ENCODE peak calls at places on chromosomes 2 and 18, in eight cellular contexts. Z, Y, X, J, A, I, B and V are unnamed samples.

GRCh38 chr2:1569879-1570450 is 156.7 kb downstream of the TPO start:
- DNase-seq in Z (peak), Y (peak), X (no peak), J (no peak), A (no peak), I (no peak), B (no peak), V (no peak)

GRCh38 chr2:197052371-197052770 is 125.9 kb upstream of the PGAP1 start:
- DNase-seq in Z (no peak), Y (no peak), X (no peak), J (no peak), A (no peak), I (no peak), B (no peak), V (no peak)

GRCh38 chr18:48676756-48677368 is 138.0 kb downstream of the CTIF start:
- DNase-seq in Z (peak), Y (peak), X (peak), J (peak), A (no peak), I (peak), B (peak), V (peak)

GRCh38 chr2:9086465-9086864 is 83.0 kb upstream of the MBOAT2 start:
- DNase-seq in Z (no peak), Y (no peak), X (no peak), J (no peak), A (no peak), I (no peak), B (no peak), V (no peak)

GRCh38 chr2:113070606-113070975 is 2.8 kb downstream of the IL1F10 start:
- DNase-seq in Z (no peak), Y (no peak), X (no peak), J (no peak), A (no peak), I (no peak), B (no peak), V (no peak)

GRCh38 chr18:61664413-61665084 is 228.3 kb downstream of the RNF152 start:
- DNase-seq in Z (no peak), Y (no peak), X (no peak), J (no peak), A (no peak), I (no peak), B (no peak), V (no peak)

GRCh38 chr2:167955264-167955906 is 292.0 kb downstream of the STK39 start:
- DNase-seq in Z (no peak), Y (no peak), X (no peak), J (no peak), A (no peak), I (no peak), B (no peak), V (no peak)

GRCh38 chr2:20050712-20051517 is 513 bp downstream of the LAPTM4A start:
- DNase-seq in Z (peak), Y (peak), X (peak), J (peak), A (peak), I (peak), B (peak), V (peak)

GRCh38 chr2:120956486-120957156 is 221.0 kb downstream of the GLI2 start:
- DNase-seq in Z (no peak), Y (no peak), X (no peak), J (no peak), A (no peak), I (no peak), B (no peak), V (no peak)

GRCh38 chr2:155145758-155146229 is 447.3 kb downstream of the KCNJ3 start:
- DNase-seq in Z (no peak), Y (no peak), X (peak), J (no peak), A (no peak), I (no peak), B (no peak), V (no peak)

GRCh38 chr2:233828546-233829192 is 25.7 kb downstream of the HJURP start:
- DNase-seq in Z (peak), Y (no peak), X (no peak), J (no peak), A (no peak), I (no peak), B (no peak), V (no peak)

GRCh38 chr18:42211201-42211600 is 256.2 kb downstream of the PIK3C3 start:
- DNase-seq in Z (no peak), Y (no peak), X (no peak), J (no peak), A (no peak), I (no peak), B (no peak), V (no peak)

GRCh38 chr2:26013668-26014067 is 20.2 kb upstream of the RAB10 start:
- DNase-seq in Z (no peak), Y (no peak), X (no peak), J (no peak), A (no peak), I (no peak), B (no peak), V (no peak)

GRCh38 chr2:227464356-227464755 is 7.6 kb upstream of the AGFG1 start:
- DNase-seq in Z (no peak), Y (no peak), X (no peak), J (no peak), A (no peak), I (no peak), B (no peak), V (no peak)

GRCh38 chr2:201768918-201769317 is 11.8 kb downstream of the ALS2 start:
- DNase-seq in Z (no peak), Y (no peak), X (no peak), J (no peak), A (no peak), I (no peak), B (no peak), V (no peak)

GRCh38 chr2:25381502-25381901 is 39.8 kb upstream of the DNMT3A start:
- DNase-seq in Z (peak), Y (peak), X (no peak), J (no peak), A (peak), I (no peak), B (no peak), V (no peak)

GRCh38 chr2:84697895-84698294 is 181.6 kb downstream of the DNAH6 start:
- DNase-seq in Z (no peak), Y (no peak), X (no peak), J (no peak), A (no peak), I (no peak), B (peak), V (no peak)

GRCh38 chr2:64699712-64700111 is 46.0 kb upstream of the SERTAD2 start:
- DNase-seq in Z (no peak), Y (no peak), X (no peak), J (no peak), A (no peak), I (no peak), B (no peak), V (peak)

GRCh38 chr18:63505566-63506335 is 29.0 kb downstream of the SERPINB5 start:
- DNase-seq in Z (no peak), Y (peak), X (peak), J (peak), A (no peak), I (no peak), B (peak), V (peak)

GRCh38 chr2:218993345-218994315 is at the start of gene CRYBA2:
- DNase-seq in Z (no peak), Y (no peak), X (peak), J (no peak), A (no peak), I (no peak), B (no peak), V (no peak)

GRCh38 chr18:9876867-9877654 is 8.7 kb upstream of the TXNDC2 start:
- DNase-seq in Z (no peak), Y (peak), X (no peak), J (peak), A (no peak), I (no peak), B (peak), V (peak)

GRCh38 chr18:292271-292670 is 24.4 kb upstream of the THOC1 start:
- DNase-seq in Z (no peak), Y (no peak), X (no peak), J (no peak), A (no peak), I (no peak), B (no peak), V (no peak)

GRCh38 chr2:177711472-177712276 is 319.1 kb downstream of the AGPS start:
- DNase-seq in Z (no peak), Y (no peak), X (no peak), J (no peak), A (no peak), I (no peak), B (no peak), V (no peak)

GRCh38 chr2:201699384-201699783 is 940 bp upstream of the MPP4 start:
- DNase-seq in Z (no peak), Y (no peak), X (no peak), J (no peak), A (no peak), I (no peak), B (no peak), V (no peak)

GRCh38 chr2:113324684-113325160 is 46.0 kb upstream of the PAX8 start:
- DNase-seq in Z (no peak), Y (peak), X (peak), J (peak), A (no peak), I (peak), B (peak), V (no peak)

GRCh38 chr2:184272040-184272439 is 326.3 kb upstream of the ZNF804A start:
- DNase-seq in Z (no peak), Y (no peak), X (no peak), J (no peak), A (no peak), I (no peak), B (no peak), V (no peak)

GRCh38 chr2:145091011-145091744 is 571.3 kb upstream of the ZEB2 start:
- DNase-seq in Z (no peak), Y (no peak), X (no peak), J (no peak), A (no peak), I (no peak), B (no peak), V (no peak)

GRCh38 chr2:201470821-201471731 is 19.5 kb downstream of the STRADB start:
- DNase-seq in Z (no peak), Y (no peak), X (no peak), J (no peak), A (no peak), I (no peak), B (no peak), V (no peak)

GRCh38 chr2:74548919-74549684 is 4.6 kb downstream of the LOXL3 start:
- DNase-seq in Z (peak), Y (peak), X (peak), J (no peak), A (no peak), I (peak), B (peak), V (peak)

GRCh38 chr18:62179213-62179612 is 7.6 kb downstream of the PIGN start:
- DNase-seq in Z (no peak), Y (no peak), X (no peak), J (no peak), A (no peak), I (no peak), B (no peak), V (no peak)

GRCh38 chr2:89850881-89851582 is 1159.6 kb downstream of the RPIA start:
- DNase-seq in Z (no peak), Y (no peak), X (no peak), J (no peak), A (no peak), I (no peak), B (no peak), V (no peak)

GRCh38 chr18:26640541-26640940 is 92.2 kb upstream of the KCTD1 start:
- DNase-seq in Z (no peak), Y (no peak), X (no peak), J (no peak), A (no peak), I (no peak), B (no peak), V (no peak)

GRCh38 chr2:177547122-177547521 is 154.5 kb downstream of the AGPS start:
- DNase-seq in Z (no peak), Y (no peak), X (no peak), J (no peak), A (no peak), I (no peak), B (no peak), V (no peak)

GRCh38 chr2:113175101-113175628 is 1.4 kb downstream of the PSD4 start:
- DNase-seq in Z (no peak), Y (no peak), X (peak), J (no peak), A (no peak), I (peak), B (no peak), V (peak)

GRCh38 chr2:71749671-71750101 is 296.3 kb downstream of the DYSF start:
- DNase-seq in Z (no peak), Y (no peak), X (no peak), J (no peak), A (no peak), I (no peak), B (no peak), V (no peak)

GRCh38 chr2:129712586-129712985 is 266.9 kb upstream of the RAB6C start:
- DNase-seq in Z (no peak), Y (no peak), X (no peak), J (no peak), A (no peak), I (no peak), B (no peak), V (no peak)

GRCh38 chr2:138818479-138818878 is 38.3 kb upstream of the NXPH2 start:
- DNase-seq in Z (no peak), Y (no peak), X (no peak), J (no peak), A (no peak), I (no peak), B (no peak), V (no peak)

GRCh38 chr2:45821558-45822271 is 170.2 kb downstream of the PRKCE start:
- DNase-seq in Z (peak), Y (peak), X (peak), J (peak), A (peak), I (peak), B (peak), V (no peak)
- TF ChIP-seq POLR2A in Z (no peak), Y (no peak), X (no peak), J (no peak), A (no peak), I (no peak), B (no peak), V (no peak)

DNA sequence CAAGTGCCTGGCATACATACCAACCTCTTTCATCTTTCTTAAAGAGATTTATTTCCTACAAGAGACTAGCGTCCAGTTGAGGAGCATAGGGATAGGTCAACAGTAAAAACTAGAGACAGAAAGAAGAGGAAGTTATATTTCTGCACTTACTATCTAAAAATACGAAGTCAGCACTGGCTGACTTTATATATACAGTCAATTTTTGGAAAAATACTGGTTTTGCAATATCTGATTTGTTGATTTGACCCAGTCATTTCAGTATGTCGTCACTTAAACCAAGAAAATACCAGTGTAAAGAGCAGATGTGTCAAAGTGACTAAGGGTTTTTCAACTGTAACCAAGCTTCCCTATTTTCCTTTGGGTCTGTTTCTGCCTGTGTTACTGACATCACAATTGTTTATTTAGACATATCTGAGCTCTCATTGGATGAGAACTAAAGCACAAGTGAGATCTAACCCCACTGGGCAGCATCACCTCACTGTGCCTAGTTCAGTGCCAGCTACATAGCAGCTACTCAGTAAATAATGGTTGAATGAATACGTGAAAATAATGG is 23.0 kb downstream of the CYTIP start:
- DNase-seq in Z (no peak), Y (no peak), X (no peak), J (no peak), A (no peak), I (no peak), B (no peak), V (no peak)
- TF ChIP-seq POLR2A in Z (no peak), Y (no peak), X (no peak), J (no peak), A (no peak), I (no peak), B (no peak), V (no peak)

GRCh38 chr18:57749604-57749970 is 53.5 kb downstream of the ATP8B1 start:
- DNase-seq in Z (no peak), Y (no peak), X (no peak), J (no peak), A (no peak), I (no peak), B (no peak), V (no peak)
- TF ChIP-seq POLR2A in Z (no peak), Y (no peak), X (no peak), J (no peak), A (no peak), I (no peak), B (no peak), V (no peak)

GRCh38 chr18:22912149-22912548 is 21.0 kb upstream of the RBBP8 start:
- DNase-seq in Z (no peak), Y (no peak), X (no peak), J (no peak), A (no peak), I (no peak), B (no peak), V (no peak)

GRCh38 chr18:22912835-22913234 is 20.3 kb upstream of the RBBP8 start:
- DNase-seq in Z (no peak), Y (no peak), X (no peak), J (no peak), A (no peak), I (peak), B (no peak), V (no peak)

GRCh38 chr18:22914633-22915032 is 18.5 kb upstream of the RBBP8 start:
- DNase-seq in Z (no peak), Y (no peak), X (no peak), J (no peak), A (no peak), I (no peak), B (no peak), V (no peak)

GRCh38 chr18:22915337-22915736 is 17.8 kb upstream of the RBBP8 start:
- DNase-seq in Z (no peak), Y (no peak), X (no peak), J (no peak), A (no peak), I (no peak), B (no peak), V (no peak)

GRCh38 chr18:22913861-22914260 is 19.3 kb upstream of the RBBP8 start:
- DNase-seq in Z (no peak), Y (no peak), X (peak), J (no peak), A (peak), I (peak), B (no peak), V (no peak)
- TF ChIP-seq POLR2A in Z (no peak), Y (no peak), X (no peak), J (no peak), A (no peak), I (no peak), B (no peak), V (no peak)

DNA sequence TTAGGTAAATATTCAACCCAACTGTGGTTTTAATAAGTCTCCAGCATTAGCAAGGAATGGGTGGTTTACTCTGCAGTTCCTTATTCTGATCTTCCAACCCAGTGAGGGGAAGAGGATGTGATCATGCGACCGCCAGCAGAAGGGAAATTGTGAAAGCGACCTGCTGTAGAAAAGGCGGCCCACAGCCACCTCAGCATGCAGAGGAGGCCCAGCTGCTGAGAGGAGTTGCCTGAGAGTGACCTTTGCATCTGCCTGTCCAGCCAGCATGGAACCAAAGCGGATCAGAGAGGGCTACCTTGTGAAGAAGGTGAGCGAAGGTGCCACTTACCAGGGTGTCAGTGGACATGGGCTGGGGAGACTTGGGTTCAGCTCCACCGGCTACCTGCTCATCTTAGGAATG is at the start of gene PLEK:
- DNase-seq in Z (peak), Y (peak), X (peak), J (peak), A (no peak), I (no peak), B (no peak), V (peak)
- TF ChIP-seq POLR2A in Z (no peak), Y (no peak), X (peak), J (peak), A (no peak), I (no peak), B (no peak), V (no peak)

GRCh38 chr2:96135621-96136020 is 2.7 kb downstream of the ASTL start:
- DNase-seq in Z (no peak), Y (no peak), X (no peak), J (no peak), A (no peak), I (no peak), B (no peak), V (no peak)

GRCh38 chr2:96134421-96134820 is 3.9 kb downstream of the ASTL start:
- DNase-seq in Z (no peak), Y (no peak), X (no peak), J (no peak), A (no peak), I (no peak), B (no peak), V (no peak)

GRCh38 chr2:96137611-96138129 is 632 bp downstream of the ASTL start:
- DNase-seq in Z (no peak), Y (no peak), X (no peak), J (no peak), A (no peak), I (no peak), B (no peak), V (no peak)

GRCh38 chr2:96135171-96135570 is 3.1 kb downstream of the ASTL start:
- DNase-seq in Z (no peak), Y (no peak), X (no peak), J (no peak), A (no peak), I (no peak), B (no peak), V (no peak)

DNA sequence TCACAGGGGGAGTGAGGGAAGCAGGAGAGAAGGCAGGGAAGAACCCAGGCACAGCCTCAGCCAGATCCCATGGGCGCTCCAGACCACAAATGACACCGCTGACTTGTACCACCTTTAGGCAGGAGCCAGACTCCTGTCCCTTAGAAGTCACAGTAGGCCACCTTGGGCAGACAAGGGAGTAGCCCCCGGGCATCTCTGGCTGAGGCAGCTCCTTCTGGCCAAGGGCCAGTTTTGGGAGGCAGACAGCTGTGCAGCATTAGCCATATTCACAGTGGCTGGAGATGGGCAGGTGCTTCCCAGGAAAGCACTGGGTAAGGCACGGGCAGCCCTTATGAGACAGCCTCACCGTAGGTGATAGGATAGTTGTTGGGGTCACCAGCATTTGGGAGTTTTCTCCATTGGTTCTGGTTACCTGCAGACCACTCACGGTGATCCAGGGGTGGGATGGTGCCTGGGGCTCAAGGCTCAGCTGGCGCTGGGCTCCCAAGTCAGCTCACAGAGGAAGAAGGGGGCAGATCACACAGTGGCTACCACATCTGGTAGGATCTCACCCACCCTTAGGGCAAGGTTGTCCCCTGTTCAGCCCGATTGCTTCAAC is 2.1 kb downstream of the ASTL start:
- DNase-seq in Z (no peak), Y (no peak), X (no peak), J (no peak), A (no peak), I (no peak), B (no peak), V (no peak)
- TF ChIP-seq POLR2A in Z (no peak), Y (no peak), X (no peak), J (no peak), A (no peak), I (no peak), B (no peak), V (no peak)